ENCODE peak calls at places on chromosomes 4 and X, in four cellular contexts. C, S, E and A are unnamed samples.
A peak's percentile ranks its signal among the peaks of the same experiment; 100 is the strongest.

GRCh38 chrX:139826065-139827044 is 106.5 kb downstream of the ATP11C start:
- DNase-seq in C (no peak), S (no peak), E (no peak), A (peak; percentile 0)

GRCh38 chrX:153669174-153669890 is 4.3 kb downstream of the PNCK start:
- DNase-seq in S (peak; percentile 60), C (no peak), E (no peak), A (peak; percentile 60)

GRCh38 chr4:8205241-8205707 is 6.2 kb downstream of the SH3TC1 start:
- DNase-seq in E (no peak), C (no peak), S (no peak), A (no peak)

GRCh38 chr4:110487873-110488272 is 11.9 kb downstream of the ENPEP start:
- DNase-seq in C (no peak), S (no peak), E (no peak), A (no peak)

GRCh38 chrX:68833448-68833805 is 4.6 kb downstream of the EFNB1 start:
- DNase-seq in E (no peak), S (no peak), C (no peak), A (no peak)

GRCh38 chr4:31655328-31655727 is 935.2 kb downstream of the PCDH7 start:
- DNase-seq in E (no peak), C (no peak), S (no peak), A (no peak)

GRCh38 chr4:2624782-2625548 is 88.5 kb downstream of the FAM193A start:
- DNase-seq in C (no peak), S (no peak), E (no peak), A (no peak)

GRCh38 chrX:143768976-143769375 is 48.4 kb upstream of the SPANXN2 start:
- DNase-seq in E (no peak), C (no peak), S (no peak), A (no peak)

GRCh38 chr4:89284828-89285227 is 22.8 kb downstream of the GPRIN3 start:
- DNase-seq in E (no peak), S (no peak), C (no peak), A (peak; percentile 74)

GRCh38 chr4:76897522-76898384 is at the start of gene SOWAHB:
- DNase-seq in C (peak; percentile 74), E (no peak), S (peak; percentile 56), A (no peak)

GRCh38 chrX:25019707-25020390 is 4.1 kb upstream of the ARX start:
- DNase-seq in S (no peak), C (no peak), E (no peak), A (no peak)

GRCh38 chr4:55087930-55088293 is 37.5 kb downstream of the KDR start:
- DNase-seq in C (no peak), S (no peak), E (no peak), A (no peak)

GRCh38 chrX:132463411-132463810 is 25.4 kb downstream of the MBNL3 start:
- DNase-seq in E (no peak), C (peak; percentile 30), S (no peak), A (peak; percentile 70)